ENCODE peak calls at places on chromosomes 2 and 18, in six cellular contexts. One of them, this sample, is unnamed.

GRCh38 chr2:112582314-112582746 is 2.1 kb upstream of the CHCHD5 start:
- DNase-seq in lower lobe of right lung: no peak
- DNase-seq in coronary artery: no peak
- DNase-seq in activated CD4-positive, alpha-beta T cell treated with anti-CD3 and anti-CD28 coated beads, Interleukin-2, amount 10 ng/mL, durations not matched to agents 24 days and 14 days: peak; percentile 81
- DNase-seq in GM10248: no peak
- DNase-seq in activated effector memory CD4-positive, alpha-beta T cell treated with Interleukin-2 at 50 U/mL for 16 hours: no peak
- DNase-seq in this sample: no peak

GRCh38 chr2:190181066-190181681 is 118.6 kb upstream of the MSTN start:
- DNase-seq in coronary artery: no peak
- DNase-seq in activated CD4-positive, alpha-beta T cell treated with anti-CD3 and anti-CD28 coated beads, Interleukin-2, amount 10 ng/mL, durations not matched to agents 24 days and 14 days: no peak
- DNase-seq in lower lobe of right lung: no peak
- DNase-seq in GM10248: no peak
- DNase-seq in activated effector memory CD4-positive, alpha-beta T cell treated with Interleukin-2 at 50 U/mL for 16 hours: no peak
- DNase-seq in this sample: no peak

GRCh38 chr2:5946210-5947118 is 254.3 kb downstream of the SOX11 start:
- DNase-seq in GM10248: no peak
- DNase-seq in activated CD4-positive, alpha-beta T cell treated with anti-CD3 and anti-CD28 coated beads, Interleukin-2, amount 10 ng/mL, durations not matched to agents 24 days and 14 days: no peak
- DNase-seq in lower lobe of right lung: no peak
- DNase-seq in activated effector memory CD4-positive, alpha-beta T cell treated with Interleukin-2 at 50 U/mL for 16 hours: no peak
- DNase-seq in coronary artery: no peak
- DNase-seq in this sample: no peak

GRCh38 chr2:46555011-46555410 is 75.6 kb downstream of the TMEM247 start:
- DNase-seq in activated effector memory CD4-positive, alpha-beta T cell treated with Interleukin-2 at 50 U/mL for 16 hours: no peak
- DNase-seq in activated CD4-positive, alpha-beta T cell treated with anti-CD3 and anti-CD28 coated beads, Interleukin-2, amount 10 ng/mL, durations not matched to agents 24 days and 14 days: peak; percentile 75
- DNase-seq in GM10248: no peak
- DNase-seq in lower lobe of right lung: no peak
- DNase-seq in coronary artery: peak; percentile 68
- DNase-seq in this sample: no peak

GRCh38 chr2:128405981-128406601 is 87.4 kb upstream of the HS6ST1 start:
- DNase-seq in activated effector memory CD4-positive, alpha-beta T cell treated with Interleukin-2 at 50 U/mL for 16 hours: no peak
- DNase-seq in coronary artery: peak; percentile 45
- DNase-seq in lower lobe of right lung: no peak
- DNase-seq in activated CD4-positive, alpha-beta T cell treated with anti-CD3 and anti-CD28 coated beads, Interleukin-2, amount 10 ng/mL, durations not matched to agents 24 days and 14 days: no peak
- DNase-seq in GM10248: no peak
- DNase-seq in this sample: no peak

GRCh38 chr2:174580951-174581350 is 16.7 kb downstream of the WIPF1 start:
- DNase-seq in activated CD4-positive, alpha-beta T cell treated with anti-CD3 and anti-CD28 coated beads, Interleukin-2, amount 10 ng/mL, durations not matched to agents 24 days and 14 days: no peak
- DNase-seq in lower lobe of right lung: no peak
- DNase-seq in activated effector memory CD4-positive, alpha-beta T cell treated with Interleukin-2 at 50 U/mL for 16 hours: no peak
- DNase-seq in GM10248: no peak
- DNase-seq in coronary artery: no peak
- DNase-seq in this sample: no peak

GRCh38 chr18:9615973-9616559 is 1.7 kb upstream of the PPP4R1 start:
- DNase-seq in activated effector memory CD4-positive, alpha-beta T cell treated with Interleukin-2 at 50 U/mL for 16 hours: no peak
- DNase-seq in lower lobe of right lung: no peak
- DNase-seq in coronary artery: no peak
- DNase-seq in GM10248: no peak
- DNase-seq in activated CD4-positive, alpha-beta T cell treated with anti-CD3 and anti-CD28 coated beads, Interleukin-2, amount 10 ng/mL, durations not matched to agents 24 days and 14 days: no peak
- DNase-seq in this sample: no peak

GRCh38 chr2:200247494-200247893 is 59.0 kb upstream of the SPATS2L start:
- DNase-seq in lower lobe of right lung: no peak
- DNase-seq in activated CD4-positive, alpha-beta T cell treated with anti-CD3 and anti-CD28 coated beads, Interleukin-2, amount 10 ng/mL, durations not matched to agents 24 days and 14 days: no peak
- DNase-seq in activated effector memory CD4-positive, alpha-beta T cell treated with Interleukin-2 at 50 U/mL for 16 hours: no peak
- DNase-seq in coronary artery: no peak
- DNase-seq in GM10248: no peak
- DNase-seq in this sample: no peak

GRCh38 chr2:214765180-214765579 is 44.3 kb downstream of the BARD1 start:
- DNase-seq in GM10248: no peak
- DNase-seq in lower lobe of right lung: no peak
- DNase-seq in activated effector memory CD4-positive, alpha-beta T cell treated with Interleukin-2 at 50 U/mL for 16 hours: no peak
- DNase-seq in coronary artery: no peak
- DNase-seq in activated CD4-positive, alpha-beta T cell treated with anti-CD3 and anti-CD28 coated beads, Interleukin-2, amount 10 ng/mL, durations not matched to agents 24 days and 14 days: no peak
- DNase-seq in this sample: no peak

GRCh38 chr2:175690113-175690716 is 311.9 kb downstream of the LNPK start:
- DNase-seq in lower lobe of right lung: no peak
- DNase-seq in coronary artery: no peak
- DNase-seq in GM10248: peak; percentile 20
- DNase-seq in activated CD4-positive, alpha-beta T cell treated with anti-CD3 and anti-CD28 coated beads, Interleukin-2, amount 10 ng/mL, durations not matched to agents 24 days and 14 days: peak; percentile 78
- DNase-seq in activated effector memory CD4-positive, alpha-beta T cell treated with Interleukin-2 at 50 U/mL for 16 hours: no peak
- DNase-seq in this sample: peak; percentile 4

GRCh38 chr2:33153008-33153407 is 206.3 kb downstream of the LTBP1 start:
- DNase-seq in lower lobe of right lung: no peak
- DNase-seq in activated CD4-positive, alpha-beta T cell treated with anti-CD3 and anti-CD28 coated beads, Interleukin-2, amount 10 ng/mL, durations not matched to agents 24 days and 14 days: no peak
- DNase-seq in activated effector memory CD4-positive, alpha-beta T cell treated with Interleukin-2 at 50 U/mL for 16 hours: no peak
- DNase-seq in coronary artery: no peak
- DNase-seq in GM10248: no peak
- DNase-seq in this sample: no peak

GRCh38 chr2:181910028-181910763 is 18.7 kb downstream of the ITPRID2 start:
- DNase-seq in lower lobe of right lung: no peak
- DNase-seq in coronary artery: no peak
- DNase-seq in GM10248: no peak
- DNase-seq in activated CD4-positive, alpha-beta T cell treated with anti-CD3 and anti-CD28 coated beads, Interleukin-2, amount 10 ng/mL, durations not matched to agents 24 days and 14 days: no peak
- DNase-seq in activated effector memory CD4-positive, alpha-beta T cell treated with Interleukin-2 at 50 U/mL for 16 hours: no peak
- DNase-seq in this sample: no peak

GRCh38 chr18:36828157-36828629 is 609 bp downstream of the TPGS2 start:
- DNase-seq in activated effector memory CD4-positive, alpha-beta T cell treated with Interleukin-2 at 50 U/mL for 16 hours: no peak
- DNase-seq in activated CD4-positive, alpha-beta T cell treated with anti-CD3 and anti-CD28 coated beads, Interleukin-2, amount 10 ng/mL, durations not matched to agents 24 days and 14 days: no peak
- DNase-seq in coronary artery: no peak
- DNase-seq in GM10248: no peak
- DNase-seq in lower lobe of right lung: no peak
- DNase-seq in this sample: no peak

GRCh38 chr2:62814132-62814531 is 108.6 kb downstream of the EHBP1 start:
- DNase-seq in coronary artery: no peak
- DNase-seq in GM10248: no peak
- DNase-seq in lower lobe of right lung: no peak
- DNase-seq in activated effector memory CD4-positive, alpha-beta T cell treated with Interleukin-2 at 50 U/mL for 16 hours: no peak
- DNase-seq in activated CD4-positive, alpha-beta T cell treated with anti-CD3 and anti-CD28 coated beads, Interleukin-2, amount 10 ng/mL, durations not matched to agents 24 days and 14 days: no peak
- DNase-seq in this sample: no peak

GRCh38 chr2:227134591-227134990 is 29.4 kb downstream of the COL4A4 start:
- DNase-seq in activated effector memory CD4-positive, alpha-beta T cell treated with Interleukin-2 at 50 U/mL for 16 hours: no peak
- DNase-seq in lower lobe of right lung: no peak
- DNase-seq in GM10248: no peak
- DNase-seq in activated CD4-positive, alpha-beta T cell treated with anti-CD3 and anti-CD28 coated beads, Interleukin-2, amount 10 ng/mL, durations not matched to agents 24 days and 14 days: no peak
- DNase-seq in coronary artery: no peak
- DNase-seq in this sample: no peak

GRCh38 chr2:187873132-187873531 is 318.9 kb upstream of the TFPI start:
- DNase-seq in coronary artery: no peak
- DNase-seq in lower lobe of right lung: no peak
- DNase-seq in activated effector memory CD4-positive, alpha-beta T cell treated with Interleukin-2 at 50 U/mL for 16 hours: no peak
- DNase-seq in GM10248: no peak
- DNase-seq in activated CD4-positive, alpha-beta T cell treated with anti-CD3 and anti-CD28 coated beads, Interleukin-2, amount 10 ng/mL, durations not matched to agents 24 days and 14 days: no peak
- DNase-seq in this sample: no peak

GRCh38 chr2:239184968-239185903 is 215.6 kb downstream of the HDAC4 start:
- DNase-seq in GM10248: no peak
- DNase-seq in coronary artery: peak; percentile 67
- DNase-seq in activated effector memory CD4-positive, alpha-beta T cell treated with Interleukin-2 at 50 U/mL for 16 hours: no peak
- DNase-seq in activated CD4-positive, alpha-beta T cell treated with anti-CD3 and anti-CD28 coated beads, Interleukin-2, amount 10 ng/mL, durations not matched to agents 24 days and 14 days: no peak
- DNase-seq in lower lobe of right lung: no peak
- DNase-seq in this sample: no peak

GRCh38 chr18:8254664-8255063 is 354.6 kb upstream of the RAB12 start:
- DNase-seq in activated CD4-positive, alpha-beta T cell treated with anti-CD3 and anti-CD28 coated beads, Interleukin-2, amount 10 ng/mL, durations not matched to agents 24 days and 14 days: no peak
- DNase-seq in lower lobe of right lung: no peak
- DNase-seq in coronary artery: no peak
- DNase-seq in GM10248: no peak
- DNase-seq in activated effector memory CD4-positive, alpha-beta T cell treated with Interleukin-2 at 50 U/mL for 16 hours: no peak
- DNase-seq in this sample: no peak

GRCh38 chr2:107001964-107002696 is 116.2 kb upstream of the ST6GAL2 start:
- DNase-seq in GM10248: no peak
- DNase-seq in activated effector memory CD4-positive, alpha-beta T cell treated with Interleukin-2 at 50 U/mL for 16 hours: no peak
- DNase-seq in coronary artery: no peak
- DNase-seq in activated CD4-positive, alpha-beta T cell treated with anti-CD3 and anti-CD28 coated beads, Interleukin-2, amount 10 ng/mL, durations not matched to agents 24 days and 14 days: no peak
- DNase-seq in lower lobe of right lung: no peak
- DNase-seq in this sample: no peak

GRCh38 chr2:154195644-154196221 is 324.0 kb downstream of the GALNT13 start:
- DNase-seq in GM10248: no peak
- DNase-seq in lower lobe of right lung: no peak
- DNase-seq in coronary artery: no peak
- DNase-seq in activated effector memory CD4-positive, alpha-beta T cell treated with Interleukin-2 at 50 U/mL for 16 hours: no peak
- DNase-seq in activated CD4-positive, alpha-beta T cell treated with anti-CD3 and anti-CD28 coated beads, Interleukin-2, amount 10 ng/mL, durations not matched to agents 24 days and 14 days: no peak
- DNase-seq in this sample: no peak

GRCh38 chr2:230947908-230948365 is 22.9 kb upstream of the GPR55 start:
- DNase-seq in activated CD4-positive, alpha-beta T cell treated with anti-CD3 and anti-CD28 coated beads, Interleukin-2, amount 10 ng/mL, durations not matched to agents 24 days and 14 days: no peak
- DNase-seq in lower lobe of right lung: no peak
- DNase-seq in GM10248: peak; percentile 56
- DNase-seq in activated effector memory CD4-positive, alpha-beta T cell treated with Interleukin-2 at 50 U/mL for 16 hours: no peak
- DNase-seq in coronary artery: no peak
- DNase-seq in this sample: peak; percentile 71

GRCh38 chr2:55965966-55966365 is 42.4 kb upstream of the EFEMP1 start:
- DNase-seq in activated CD4-positive, alpha-beta T cell treated with anti-CD3 and anti-CD28 coated beads, Interleukin-2, amount 10 ng/mL, durations not matched to agents 24 days and 14 days: no peak
- DNase-seq in coronary artery: no peak
- DNase-seq in lower lobe of right lung: no peak
- DNase-seq in activated effector memory CD4-positive, alpha-beta T cell treated with Interleukin-2 at 50 U/mL for 16 hours: no peak
- DNase-seq in GM10248: no peak
- DNase-seq in this sample: no peak